ENCODE peak calls at places on chromosomes 4 and X, in seven cellular contexts. Z is PC-9, B is GM23338, T is hepatocyte, N is PC-3, Q is HCT116, G is MM.1S. M is an unnamed sample.
A peak's percentile ranks its signal among the peaks of the same experiment; 100 is the strongest.

GRCh38 chrX:13194291-13195103 is 125.4 kb downstream of the ATXN3L start:
- DNase-seq in T (no peak), N (peak; percentile 70), B (no peak), G (no peak), Z (no peak), Q (no peak), M (peak; percentile 42)

GRCh38 chr4:91598696-91599095 is 705.1 kb upstream of the GRID2 start:
- DNase-seq in T (no peak), G (no peak), Q (no peak), B (peak; percentile 28), N (no peak), Z (no peak), M (no peak)

GRCh38 chr4:133178960-133179359 is 29.9 kb downstream of the PCDH10 start:
- DNase-seq in Q (no peak), Z (no peak), G (no peak), T (no peak), B (no peak), N (no peak), M (no peak)

GRCh38 chr4:77047037-77047436 is 28.8 kb downstream of the CCNI start:
- DNase-seq in N (peak; percentile 40), B (peak; percentile 21), T (peak; percentile 38), Z (no peak), G (peak; percentile 33), Q (no peak), M (peak; percentile 40)

GRCh38 chr4:53014881-53015280 is 152.8 kb downstream of the RASL11B start:
- DNase-seq in T (no peak), Z (no peak), N (no peak), B (no peak), G (no peak), Q (no peak), M (no peak)

GRCh38 chrX:128020701-128021100 is 31.5 kb downstream of the ACTRT1 start:
- DNase-seq in Q (no peak), T (peak; percentile 48), Z (peak; percentile 49), G (no peak), N (peak; percentile 90), B (no peak), M (no peak)

GRCh38 chrX:1391707-1392375 is at the start of gene SLC25A6:
- DNase-seq in B (peak; percentile 99), Q (peak; percentile 86), Z (peak; percentile 97), G (peak; percentile 94), T (peak; percentile 100), N (peak; percentile 94), M (peak; percentile 99)

GRCh38 chr4:113901994-113902787 is 77.3 kb downstream of the ARSJ start:
- DNase-seq in N (peak; percentile 23), T (peak; percentile 63), B (no peak), Z (peak; percentile 10), Q (no peak), G (no peak), M (no peak)

GRCh38 chrX:9091253-9091652 is 57.3 kb upstream of the FAM9B start:
- DNase-seq in G (no peak), B (no peak), Q (no peak), Z (no peak), N (no peak), T (no peak), M (no peak)

GRCh38 chrX:30570505-30570904 is 7.1 kb downstream of the TASL start:
- DNase-seq in Q (peak; percentile 2), G (no peak), Z (no peak), B (peak; percentile 7), T (peak; percentile 33), N (peak; percentile 58), M (peak; percentile 34)

GRCh38 chr4:140149851-140150635 is 3.9 kb downstream of the MAML3 start:
- DNase-seq in G (peak; percentile 92), T (peak; percentile 82), B (peak; percentile 86), N (peak; percentile 62), Z (peak; percentile 64), Q (peak; percentile 38), M (peak; percentile 66)

GRCh38 chrX:141320801-141321200 is 78.5 kb upstream of the SPANXC start:
- DNase-seq in Z (no peak), T (no peak), N (peak; percentile 39), G (no peak), B (no peak), Q (no peak), M (no peak)

GRCh38 chr4:189498457-189498856 is 442.2 kb upstream of the FRG1 start:
- DNase-seq in T (no peak), Z (no peak), B (no peak), G (no peak), Q (no peak), N (no peak), M (no peak)

GRCh38 chr4:102734591-102735385 is 26.0 kb downstream of the MANBA start:
- DNase-seq in B (no peak), T (peak; percentile 39), N (peak; percentile 52), Z (no peak), Q (no peak), G (no peak), M (peak; percentile 40)

GRCh38 chr4:110119347-110119746 is 79.1 kb downstream of the ELOVL6 start:
- DNase-seq in Z (peak; percentile 57), T (peak; percentile 46), G (no peak), Q (no peak), B (no peak), N (peak; percentile 46), M (no peak)

GRCh38 chr4:37430718-37431416 is 186.3 kb downstream of the NWD2 start:
- DNase-seq in Q (no peak), B (no peak), N (no peak), Z (no peak), G (no peak), T (no peak), M (no peak)

GRCh38 chrX:13923289-13923688 is 106.4 kb upstream of the GPM6B start:
- DNase-seq in B (no peak), Q (no peak), G (no peak), N (no peak), T (no peak), Z (no peak), M (no peak)

GRCh38 chrX:39559229-39559628 is 538.5 kb downstream of the BCOR start:
- DNase-seq in G (no peak), B (no peak), Q (no peak), Z (no peak), T (no peak), N (peak; percentile 7), M (no peak)

GRCh38 chr4:6582889-6583504 is 8.0 kb downstream of the MAN2B2 start:
- DNase-seq in Q (peak; percentile 40), T (no peak), N (peak; percentile 35), Z (no peak), B (peak; percentile 48), G (peak; percentile 24), M (peak; percentile 57)

GRCh38 chr4:173226401-173226888 is 57.8 kb downstream of the GALNT7 start:
- DNase-seq in T (no peak), N (no peak), Z (no peak), B (no peak), G (no peak), Q (no peak), M (no peak)

GRCh38 chr4:2250764-2251072 is 8.8 kb upstream of the HAUS3 start:
- DNase-seq in N (no peak), Q (no peak), B (no peak), T (peak; percentile 2), G (no peak), Z (no peak), M (no peak)

GRCh38 chr4:156970501-156971167 is 965 bp downstream of the PDGFC start:
- DNase-seq in B (peak; percentile 72), Z (peak; percentile 62), G (peak; percentile 55), N (peak; percentile 56), T (peak; percentile 79), Q (no peak), M (no peak)

GRCh38 chr4:181245326-181245725 is 997.9 kb upstream of the TENM3 start:
- DNase-seq in Q (no peak), Z (no peak), G (no peak), B (no peak), T (no peak), N (no peak), M (no peak)

DNA sequence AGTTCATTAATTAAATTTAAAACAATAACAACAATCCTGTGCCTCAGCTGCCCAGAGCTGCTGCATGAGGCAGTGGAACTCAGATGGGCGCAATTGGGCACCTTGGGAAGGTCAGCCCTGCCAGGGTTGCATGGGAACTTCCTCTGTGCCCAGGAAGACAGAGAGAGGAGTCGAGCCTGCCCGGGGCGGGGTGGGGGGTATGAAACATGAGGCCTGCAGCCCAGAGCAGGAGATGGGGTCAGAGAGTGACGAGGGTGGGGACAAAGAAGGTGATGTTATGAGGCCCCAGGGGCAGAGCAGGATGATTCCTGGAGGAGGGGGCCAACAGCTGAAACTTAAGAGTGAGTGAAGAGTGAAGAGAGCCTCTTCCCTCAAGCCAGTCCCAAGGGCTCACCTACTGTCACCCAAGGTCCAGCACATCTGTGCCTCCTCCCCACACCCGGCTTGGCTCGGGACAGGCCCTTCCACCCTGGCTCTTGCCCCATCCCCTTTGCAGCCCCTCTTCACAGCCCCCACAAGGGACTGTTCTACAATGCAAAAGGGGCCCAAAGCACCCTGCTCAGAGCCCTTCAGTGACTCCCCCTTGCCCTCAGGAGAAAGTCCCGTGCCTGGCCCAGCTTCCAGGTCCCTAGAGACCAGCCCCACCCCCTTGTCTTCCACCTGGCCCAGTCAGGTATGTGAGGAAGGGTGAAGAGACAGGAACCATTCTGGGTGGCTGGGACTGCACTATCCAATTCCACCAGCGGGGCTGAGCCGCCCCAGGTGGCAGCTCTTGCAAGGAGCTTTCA is 31.4 kb downstream of the HMX1 start:
- DNase-seq in Q (no peak), B (peak; percentile 42), G (no peak), T (no peak), Z (no peak), N (no peak), M (no peak)
- H3K9me2 ChIP-seq in Q (no peaks in the 10 kb centered on the region), B (no peaks in the 10 kb centered on the region), G (no peaks in the 10 kb centered on the region), T (no peaks in the 10 kb centered on the region), Z (no peaks in the 10 kb centered on the region), N (no peaks in the 10 kb centered on the region), M (no peaks in the 10 kb centered on the region)

GRCh38 chr4:161522031-161522430 is 641.8 kb downstream of the FSTL5 start:
- DNase-seq in Z (no peak), G (no peak), Q (no peak), T (no peak), B (no peak), N (no peak), M (no peak)

GRCh38 chr4:161530710-161531109 is 633.1 kb downstream of the FSTL5 start:
- DNase-seq in Q (no peak), T (no peak), Z (no peak), B (no peak), G (no peak), N (no peak), M (no peak)

GRCh38 chr4:161525121-161525520 is 638.7 kb downstream of the FSTL5 start:
- DNase-seq in B (peak; percentile 8), Q (no peak), Z (no peak), G (no peak), N (no peak), T (no peak), M (no peak)
- TF ChIP-seq CTCF in B (no peak), Q (no peak), Z (no peak), G (no peak), N (no peak), T (no peak), M (no peak)

GRCh38 chr4:130486186-130486585 is 1390.2 kb downstream of the C4orf33 start:
- DNase-seq in Z (no peak), G (no peak), B (no peak), T (no peak), N (peak; percentile 10), Q (no peak), M (no peak)
- H3K9me2 ChIP-seq in Z (no peaks in the 10 kb centered on the region), G (no peaks in the 10 kb centered on the region), B (no peaks in the 10 kb centered on the region), T (no peaks in the 10 kb centered on the region), N (no peaks in the 10 kb centered on the region), Q (no peaks in the 10 kb centered on the region), M (no peaks in the 10 kb centered on the region)

DNA sequence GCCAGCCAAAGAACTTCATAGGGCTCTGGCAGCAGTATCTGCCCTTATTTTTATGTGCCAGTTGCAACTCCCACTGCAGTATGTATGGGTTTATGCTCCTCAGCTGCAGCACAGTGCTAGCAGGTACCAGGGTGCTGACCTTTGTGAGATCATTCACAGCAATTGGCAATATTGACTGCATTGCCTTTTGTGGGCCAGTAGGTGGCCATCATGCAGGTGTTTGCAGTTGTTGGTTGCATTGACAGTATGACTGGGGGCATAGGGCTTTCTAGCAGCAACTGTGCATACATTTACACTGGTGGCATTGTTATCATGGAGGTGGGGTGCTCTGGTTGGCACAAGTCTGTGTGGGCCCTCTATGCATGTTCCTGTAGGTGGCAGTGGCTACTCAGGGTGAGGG is 42.5 kb downstream of the FAAH2 start:
- DNase-seq in N (peak; percentile 5), Q (no peak), B (peak; percentile 26), T (no peak), Z (no peak), G (no peak), M (no peak)
- TF ChIP-seq CTCF in N (peak; percentile 48), Q (peak; percentile 21), B (peak; percentile 50), T (no peak), Z (no peak), G (peak; percentile 6), M (peak; percentile 30)

M was measured in OCI-LY7.